ENCODE peak calls at places on chromosomes 16 and 17, in six cellular contexts. H is GM20000, N is NCI-H187, D is NCI-H2081, U is EH, S is pancreas. R is an unnamed sample.

GRCh38 chr16:10951016-10951415 is 6.7 kb downstream of the CLEC16A start:
- DNase-seq in H (no peak), N (no peak), D (peak; percentile 23), U (no peak), S (no peak), R (no peak)

GRCh38 chr16:51767564-51767963 is 616.5 kb upstream of the SALL1 start:
- DNase-seq in H (no peak), N (no peak), D (peak; percentile 14), U (no peak), S (no peak), R (no peak)

GRCh38 chr17:12438212-12438611 is 227.5 kb upstream of the MYOCD start:
- DNase-seq in H (no peak), N (no peak), D (no peak), U (no peak), S (no peak), R (no peak)

GRCh38 chr17:4950757-4951204 is at the start of gene ENO3:
- DNase-seq in H (no peak), N (no peak), D (peak; percentile 9), U (no peak), S (no peak), R (peak; percentile 71)

GRCh38 chr17:50354776-50355175 is 8.8 kb downstream of the XYLT2 start:
- DNase-seq in H (no peak), N (no peak), D (no peak), U (no peak), S (no peak), R (no peak)

GRCh38 chr17:41687828-41688640 is 651 bp upstream of the EIF1 start:
- DNase-seq in H (no peak), N (no peak), D (peak; percentile 80), U (peak; percentile 61), S (peak; percentile 59), R (peak; percentile 52)

GRCh38 chr17:20203021-20203420 is 193.9 kb downstream of the SPECC1 start:
- DNase-seq in H (no peak), N (no peak), D (no peak), U (no peak), S (no peak), R (no peak)

GRCh38 chr17:32553168-32553567 is 66.4 kb downstream of the CDK5R1 start:
- DNase-seq in H (peak; percentile 22), N (no peak), D (no peak), U (no peak), S (no peak), R (no peak)

GRCh38 chr17:8503368-8503767 is 67.7 kb downstream of the NDEL1 start:
- DNase-seq in H (no peak), N (no peak), D (no peak), U (no peak), S (no peak), R (no peak)

GRCh38 chr17:5583426-5584382 is 605 bp downstream of the NLRP1 start:
- DNase-seq in H (no peak), N (no peak), D (no peak), U (peak; percentile 27), S (no peak), R (no peak)

GRCh38 chr17:64377769-64378282 is 12.8 kb downstream of the PECAM1 start:
- DNase-seq in H (no peak), N (no peak), D (no peak), U (peak; percentile 18), S (no peak), R (no peak)

GRCh38 chr16:64579712-64580111 is 542.2 kb downstream of the CDH11 start:
- DNase-seq in H (no peak), N (no peak), D (no peak), U (no peak), S (no peak), R (no peak)

GRCh38 chr16:87648236-87648635 is 45.9 kb downstream of the JPH3 start:
- DNase-seq in H (no peak), N (no peak), D (no peak), U (no peak), S (no peak), R (no peak)